ENCODE peak calls at places on chromosomes 3 and 15, in eight cellular contexts. R, G, Y, P, V, D, O and U are unnamed samples.

GRCh38 chr3:49563040-49563578 is 8.8 kb downstream of the BSN start:
- DNase-seq in D (no peak), V (no peak), P (no peak), G (peak; percentile 23), O (no peak), Y (peak; percentile 60), R (no peak), U (no peak)

GRCh38 chr15:96066852-96067490 is 263.5 kb upstream of the NR2F2 start:
- DNase-seq in Y (no peak), G (no peak), O (no peak), D (peak; percentile 91), P (no peak), V (no peak), R (no peak), U (no peak)

GRCh38 chr3:57756528-57757401 is 656 bp downstream of the SLMAP start:
- DNase-seq in O (no peak), G (peak; percentile 65), Y (peak; percentile 78), P (peak; percentile 78), D (peak; percentile 53), V (peak; percentile 74), R (peak; percentile 51), U (peak; percentile 63)

GRCh38 chr15:47461560-47462175 is 255.6 kb upstream of the SEMA6D start:
- DNase-seq in D (no peak), Y (no peak), R (no peak), P (no peak), O (no peak), V (no peak), G (no peak), U (no peak)

GRCh38 chr15:64635486-64635815 is 139.9 kb downstream of the RBPMS2 start:
- DNase-seq in D (peak; percentile 65), Y (peak; percentile 69), O (no peak), V (no peak), P (peak; percentile 59), R (no peak), G (peak; percentile 32), U (peak; percentile 28)

GRCh38 chr3:125398952-125399351 is 23.8 kb upstream of the ZNF148 start:
- DNase-seq in R (no peak), O (no peak), Y (peak; percentile 33), P (no peak), D (peak; percentile 8), V (no peak), G (no peak), U (no peak)

GRCh38 chr3:74614133-74614967 is at the start of gene CNTN3:
- DNase-seq in R (no peak), G (no peak), D (no peak), V (peak; percentile 63), O (no peak), P (no peak), Y (peak; percentile 64), U (peak; percentile 22)

GRCh38 chr3:39601241-39601640 is 133.8 kb downstream of the MOBP start:
- DNase-seq in O (no peak), P (no peak), D (no peak), Y (no peak), R (no peak), V (no peak), G (no peak), U (no peak)

GRCh38 chr3:9690451-9691450 is 12.9 kb upstream of the CPNE9 start:
- DNase-seq in Y (no peak), P (no peak), V (no peak), D (peak; percentile 38), G (no peak), O (no peak), R (no peak), U (peak; percentile 51)

GRCh38 chr3:122100591-122101491 is 45.7 kb downstream of the CD86 start:
- DNase-seq in G (peak; percentile 23), Y (peak; percentile 36), V (no peak), P (no peak), O (no peak), D (peak; percentile 48), R (peak; percentile 24), U (no peak)

GRCh38 chr15:101431301-101431700 is 58.2 kb downstream of the PCSK6 start:
- DNase-seq in R (no peak), G (no peak), V (no peak), D (no peak), O (no peak), P (no peak), Y (no peak), U (no peak)

GRCh38 chr3:23600178-23600577 is 205.6 kb upstream of the UBE2E1 start:
- DNase-seq in D (no peak), G (no peak), P (no peak), O (no peak), Y (no peak), R (no peak), V (no peak), U (no peak)

GRCh38 chr3:169173231-169173630 is 490.3 kb downstream of the MECOM start:
- DNase-seq in V (no peak), O (no peak), R (no peak), D (no peak), Y (peak; percentile 51), G (no peak), P (no peak), U (no peak)

GRCh38 chr3:193768069-193768391 is 175.0 kb downstream of the OPA1 start:
- DNase-seq in Y (no peak), O (no peak), G (no peak), P (peak; percentile 40), D (no peak), R (no peak), V (no peak), U (no peak)

GRCh38 chr15:41934843-41935242 is 37.5 kb downstream of the EHD4 start:
- DNase-seq in D (no peak), R (peak; percentile 60), V (no peak), O (peak; percentile 75), P (no peak), G (peak; percentile 39), Y (peak; percentile 74), U (no peak)

GRCh38 chr3:9185046-9185445 is 64.4 kb downstream of the SRGAP3 start:
- DNase-seq in Y (no peak), R (no peak), D (no peak), V (no peak), G (no peak), O (no peak), P (no peak), U (no peak)

GRCh38 chr15:92205255-92205739 is 188.4 kb upstream of the ST8SIA2 start:
- DNase-seq in V (no peak), O (no peak), R (no peak), G (peak; percentile 27), Y (peak; percentile 70), P (peak; percentile 39), D (no peak), U (no peak)

GRCh38 chr3:143832433-143832832 is 15.8 kb downstream of the SLC9A9 start:
- DNase-seq in O (no peak), Y (no peak), V (no peak), R (no peak), D (no peak), G (no peak), P (no peak), U (no peak)

GRCh38 chr15:67823371-67824156 is 1.7 kb upstream of the SKOR1 start:
- DNase-seq in D (no peak), V (no peak), P (no peak), Y (no peak), G (peak; percentile 23), O (no peak), R (no peak), U (no peak)

GRCh38 chr15:63019539-63020109 is 22.9 kb upstream of the TPM1 start:
- DNase-seq in R (no peak), Y (peak; percentile 65), V (no peak), O (no peak), D (no peak), P (peak; percentile 72), G (peak; percentile 13), U (no peak)

GRCh38 chr15:25792128-25792527 is 71.0 kb downstream of the ATP10A start:
- DNase-seq in R (no peak), O (no peak), V (no peak), P (peak; percentile 6), Y (no peak), G (no peak), D (no peak), U (no peak)

GRCh38 chr15:31866248-31866647 is 164.1 kb upstream of the CHRNA7 start:
- DNase-seq in Y (no peak), R (no peak), D (no peak), P (no peak), O (no peak), V (no peak), G (no peak), U (no peak)

GRCh38 chr3:33067484-33067883 is 29.5 kb downstream of the GLB1 start:
- DNase-seq in O (no peak), V (no peak), P (no peak), G (peak; percentile 7), Y (peak; percentile 23), D (peak; percentile 68), R (no peak), U (no peak)

GRCh38 chr3:140595295-140595694 is 82.6 kb upstream of the TRIM42 start:
- DNase-seq in D (peak; percentile 45), Y (no peak), R (no peak), V (no peak), G (no peak), O (no peak), P (peak; percentile 22), U (no peak)

GRCh38 chr3:51948016-51948580 is 5.9 kb downstream of the PARP3 start:
- DNase-seq in V (peak; percentile 33), Y (no peak), P (no peak), D (no peak), R (no peak), O (no peak), G (no peak), U (no peak)

GRCh38 chr15:84886211-84886983 is 1.9 kb downstream of the SLC28A1 start:
- DNase-seq in G (no peak), V (no peak), R (no peak), Y (no peak), D (no peak), O (no peak), P (no peak), U (no peak)